ENCODE peak calls at places on chromosomes 16 and 17, in four cellular contexts. M, D, V and Z are unnamed samples.

GRCh38 chr17:57511475-57512123 is 233.5 kb downstream of the CCDC182 start:
- DNase-seq in D (no peak), M (no peak), V (no peak), Z (no peak)

GRCh38 chr16:4015991-4016325 is 100.3 kb downstream of the ADCY9 start:
- DNase-seq in D (no peak), V (no peak), M (no peak), Z (no peak)

GRCh38 chr16:10932959-10933710 is 9.1 kb downstream of the DEXI start:
- DNase-seq in V (no peak), M (no peak), D (no peak), Z (no peak)

GRCh38 chr17:27463235-27463677 is 7.0 kb downstream of the KSR1 start:
- DNase-seq in M (no peak), V (no peak), D (no peak), Z (no peak)

GRCh38 chr16:23566724-23567123 is 9.2 kb downstream of the UBFD1 start:
- DNase-seq in D (no peak), V (no peak), M (no peak), Z (no peak)

GRCh38 chr17:29959658-29960337 is 18.4 kb downstream of the EFCAB5 start:
- DNase-seq in D (no peak), V (no peak), M (no peak), Z (no peak)

GRCh38 chr16:77273815-77274214 is 74.6 kb downstream of the SYCE1L start:
- DNase-seq in M (no peak), D (no peak), V (no peak), Z (no peak)

GRCh38 chr16:72847187-72848044 is 200.5 kb downstream of the ZFHX3 start:
- DNase-seq in D (peak), M (no peak), V (no peak), Z (peak)

GRCh38 chr17:82567286-82567685 is 47.8 kb downstream of the FOXK2 start:
- DNase-seq in M (no peak), V (no peak), D (no peak), Z (no peak)